ENCODE peak calls at places on chromosomes 16 and 17, in seven cellular contexts. R, K, Y, T, Q, A and S are unnamed samples. For H3K4me1 and H3K36me3, the result is how much of the 10 kb centered on the place peaks cover.

GRCh38 chr16:11201498-11202259 is 54.3 kb downstream of the SOCS1 start:
- DNase-seq in R (no peak), K (no peak), Y (no peak), T (no peak), Q (no peak), A (no peak), S (no peak)

GRCh38 chr16:12314786-12315185 is 338.3 kb downstream of the SNX29 start:
- DNase-seq in R (no peak), K (no peak), Y (no peak), T (no peak), Q (no peak), A (no peak), S (no peak)

GRCh38 chr17:9522074-9522473 is 53.5 kb downstream of the STX8 start:
- DNase-seq in R (no peak), K (peak), Y (no peak), T (no peak), Q (peak), A (no peak), S (no peak)

GRCh38 chr17:64426584-64426983 is 22.3 kb upstream of the MILR1 start:
- DNase-seq in R (no peak), K (no peak), Y (no peak), T (no peak), Q (no peak), A (no peak), S (no peak)

GRCh38 chr17:18278867-18279266 is 18.4 kb downstream of the MIEF2 start:
- DNase-seq in R (no peak), K (no peak), Y (no peak), T (no peak), Q (no peak), A (no peak), S (no peak)

GRCh38 chr17:9977175-9977574 is 72.1 kb upstream of the RCVRN start:
- DNase-seq in R (no peak), K (no peak), Y (no peak), T (no peak), Q (no peak), A (no peak), S (no peak)

GRCh38 chr17:59848778-59849177 is 44.0 kb downstream of the TUBD1 start:
- DNase-seq in R (no peak), K (no peak), Y (peak), T (peak), Q (no peak), A (peak), S (no peak)

GRCh38 chr17:44385287-44386181 is 3.9 kb downstream of the ITGA2B start:
- DNase-seq in R (peak), K (peak), Y (peak), T (peak), Q (peak), A (peak), S (peak)

GRCh38 chr17:31556969-31557620 is 165.6 kb downstream of the RAB11FIP4 start:
- DNase-seq in R (no peak), K (no peak), Y (no peak), T (no peak), Q (peak), A (no peak), S (no peak)

GRCh38 chr17:19336938-19337711 is 25.4 kb downstream of the B9D1 start:
- DNase-seq in R (no peak), K (no peak), Y (peak), T (peak), Q (no peak), A (peak), S (no peak)

GRCh38 chr16:76386784-76387183 is 109.6 kb downstream of the CNTNAP4 start:
- DNase-seq in R (no peak), K (no peak), Y (no peak), T (no peak), Q (no peak), A (no peak), S (no peak)

GRCh38 chr16:3998793-3999478 is 117.3 kb downstream of the ADCY9 start:
- DNase-seq in R (no peak), K (no peak), Y (no peak), T (no peak), Q (no peak), A (peak), S (no peak)

GRCh38 chr17:62911106-62911505 is 54.9 kb upstream of the TANC2 start:
- DNase-seq in R (no peak), K (no peak), Y (no peak), T (no peak), Q (no peak), A (peak), S (no peak)

GRCh38 chr16:88982286-88983084 is 5.5 kb upstream of the CBFA2T3 start:
- DNase-seq in R (no peak), K (no peak), Y (no peak), T (no peak), Q (no peak), A (no peak), S (no peak)

GRCh38 chr17:38602453-38602852 is 3.3 kb downstream of the SRCIN1 start:
- DNase-seq in R (no peak), K (no peak), Y (no peak), T (no peak), Q (no peak), A (no peak), S (no peak)

GRCh38 chr17:82909322-82909904 is 69.6 kb upstream of the ZNF750 start:
- DNase-seq in R (no peak), K (peak), Y (no peak), T (no peak), Q (no peak), A (no peak), S (peak)

GRCh38 chr16:63442246-63442645 is 1406.0 kb upstream of the CDH8 start:
- DNase-seq in R (no peak), K (no peak), Y (no peak), T (no peak), Q (no peak), A (no peak), S (no peak)

GRCh38 chr16:87958632-87959031 is 7.4 kb downstream of the BANP start:
- DNase-seq in R (no peak), K (no peak), Y (no peak), T (no peak), Q (no peak), A (no peak), S (no peak)

GRCh38 chr17:39150795-39151679 is at the start of gene PLXDC1:
- DNase-seq in R (no peak), K (no peak), Y (no peak), T (no peak), Q (no peak), A (no peak), S (no peak)

GRCh38 chr17:7475764-7476422 is 3.5 kb downstream of the ZBTB4 start:
- DNase-seq in R (peak), K (no peak), Y (no peak), T (peak), Q (no peak), A (peak), S (no peak)

GRCh38 chr16:29726845-29727379 is 18.9 kb downstream of the C16orf54 start:
- DNase-seq in R (no peak), K (no peak), Y (peak), T (no peak), Q (no peak), A (no peak), S (no peak)

GRCh38 chr16:11092788-11093577 is 148.6 kb downstream of the CLEC16A start:
- DNase-seq in R (no peak), K (no peak), Y (peak), T (no peak), Q (no peak), A (no peak), S (no peak)

GRCh38 chr16:80552277-80552676 is 11.5 kb downstream of the DYNLRB2 start:
- DNase-seq in R (no peak), K (no peak), Y (no peak), T (no peak), Q (no peak), A (no peak), S (no peak)

GRCh38 chr17:4789701-4789950 is 862 bp downstream of the GLTPD2 start:
- DNase-seq in R (no peak), K (no peak), Y (no peak), T (no peak), Q (no peak), A (no peak), S (no peak)

GRCh38 chr17:64103751-64104364 is 26.1 kb downstream of the ERN1 start:
- DNase-seq in R (no peak), K (no peak), Y (no peak), T (no peak), Q (no peak), A (no peak), S (no peak)

GRCh38 chr17:39573447-39574298 is 34.0 kb downstream of the NEUROD2 start:
- DNase-seq in R (peak), K (peak), Y (peak), T (peak), Q (no peak), A (peak), S (no peak)

GRCh38 chr16:87188104-87188503 is 129.1 kb downstream of the C16orf95 start:
- DNase-seq in R (no peak), K (no peak), Y (peak), T (no peak), Q (no peak), A (no peak), S (no peak)

GRCh38 chr17:79925242-79925957 is 86.2 kb upstream of the CBX4 start:
- DNase-seq in R (peak), K (no peak), Y (no peak), T (no peak), Q (no peak), A (no peak), S (no peak)

GRCh38 chr16:48602357-48603014 is 7.5 kb downstream of the N4BP1 start:
- DNase-seq in R (no peak), K (no peak), Y (no peak), T (no peak), Q (no peak), A (no peak), S (no peak)
- H3K4me1 ChIP-seq in R (half or more), K (under half), Y (under half), T (under half), Q (under half), A (half or more), S (under half)

GRCh38 chr17:67289174-67289876 is 44.3 kb upstream of the HELZ start:
- DNase-seq in R (peak), K (no peak), Y (peak), T (peak), Q (no peak), A (peak), S (no peak)
- H3K4me3 ChIP-seq in R (no peak), K (no peak), Y (no peak), T (no peak), Q (no peak), A (no peak), S (no peak)

GRCh38 chr17:28907709-28908475 is 5.0 kb upstream of the DHRS13 start:
- DNase-seq in R (no peak), K (no peak), Y (no peak), T (no peak), Q (no peak), A (no peak), S (no peak)

GRCh38 chr17:28906276-28907051 is 3.6 kb upstream of the DHRS13 start:
- DNase-seq in R (no peak), K (no peak), Y (no peak), T (no peak), Q (no peak), A (no peak), S (no peak)

GRCh38 chr17:28910534-28910933 is 7.7 kb upstream of the DHRS13 start:
- DNase-seq in R (no peak), K (no peak), Y (no peak), T (no peak), Q (no peak), A (no peak), S (no peak)

GRCh38 chr17:28907052-28907438 is 4.2 kb upstream of the DHRS13 start:
- DNase-seq in R (no peak), K (no peak), Y (no peak), T (peak), Q (no peak), A (no peak), S (no peak)

GRCh38 chr17:28908640-28909098 is 5.8 kb upstream of the DHRS13 start:
- DNase-seq in R (peak), K (no peak), Y (no peak), T (peak), Q (no peak), A (peak), S (no peak)
- H3K36me3 ChIP-seq in R (under half), K (under half), Y (under half), T (half or more), Q (half or more), A (half or more), S (half or more)

GRCh38 chr16:84537431-84538151 is 33.1 kb upstream of the MEAK7 start:
- DNase-seq in R (no peak), K (no peak), Y (no peak), T (no peak), Q (no peak), A (no peak), S (no peak)
- H3K4me1 ChIP-seq in R (under half), K (under half), Y (under half), T (under half), Q (under half), A (under half), S (under half)